ENCODE peak calls at places on chromosomes 2 and 18, in eight cellular contexts. C, B, V, J, M, A, Z and P are unnamed samples. For H3K36me3, the result is how much of the 10 kb centered on the place peaks cover.

GRCh38 chr2:186887107-186888090 is 38.4 kb upstream of the ZSWIM2 start:
- DNase-seq in C (peak), B (peak), V (no peak), J (no peak), M (no peak), A (peak), Z (peak), P (peak)

GRCh38 chr2:23806201-23806600 is 120.7 kb downstream of the ATAD2B start:
- DNase-seq in C (no peak), B (no peak), V (no peak), J (no peak), M (no peak), A (no peak), Z (no peak), P (no peak)

GRCh38 chr2:157895531-157895930 is 19.4 kb upstream of the ACVR1 start:
- DNase-seq in C (no peak), B (no peak), V (no peak), J (no peak), M (peak), A (no peak), Z (no peak), P (no peak)

GRCh38 chr2:197515277-197515797 is 529 bp upstream of the MOB4 start:
- DNase-seq in C (no peak), B (no peak), V (no peak), J (no peak), M (no peak), A (no peak), Z (peak), P (no peak)

GRCh38 chr2:30926606-30927005 is 119.4 kb upstream of the CAPN13 start:
- DNase-seq in C (no peak), B (no peak), V (no peak), J (no peak), M (no peak), A (no peak), Z (no peak), P (no peak)

GRCh38 chr2:46127176-46127575 is 170.0 kb upstream of the EPAS1 start:
- DNase-seq in C (no peak), B (no peak), V (no peak), J (no peak), M (no peak), A (no peak), Z (no peak), P (no peak)

GRCh38 chr18:11861583-11862288 is 10.5 kb downstream of the CHMP1B start:
- DNase-seq in C (no peak), B (no peak), V (no peak), J (peak), M (no peak), A (no peak), Z (no peak), P (no peak)

GRCh38 chr2:45748239-45748638 is 96.8 kb downstream of the PRKCE start:
- DNase-seq in C (no peak), B (no peak), V (no peak), J (no peak), M (peak), A (peak), Z (no peak), P (peak)

GRCh38 chr18:57561728-57562423 is 24.6 kb downstream of the FECH start:
- DNase-seq in C (no peak), B (no peak), V (no peak), J (no peak), M (peak), A (no peak), Z (no peak), P (no peak)

GRCh38 chr2:10371441-10372194 is 68.9 kb downstream of the HPCAL1 start:
- DNase-seq in C (no peak), B (no peak), V (no peak), J (no peak), M (no peak), A (no peak), Z (no peak), P (no peak)

GRCh38 chr2:30652271-30652910 is 154.9 kb downstream of the CAPN13 start:
- DNase-seq in C (no peak), B (no peak), V (no peak), J (no peak), M (peak), A (no peak), Z (no peak), P (no peak)

GRCh38 chr2:56127013-56127772 is 56.6 kb upstream of the CCDC85A start:
- DNase-seq in C (no peak), B (no peak), V (no peak), J (no peak), M (no peak), A (no peak), Z (no peak), P (no peak)

GRCh38 chr2:2057125-2057721 is 273.9 kb downstream of the MYT1L start:
- DNase-seq in C (peak), B (peak), V (peak), J (peak), M (peak), A (peak), Z (peak), P (peak)

GRCh38 chr18:3452750-3453539 is 3.0 kb downstream of the TGIF1 start:
- DNase-seq in C (no peak), B (peak), V (peak), J (peak), M (no peak), A (no peak), Z (peak), P (no peak)

GRCh38 chr2:173752152-173752551 is 213.0 kb downstream of the SP3 start:
- DNase-seq in C (no peak), B (no peak), V (no peak), J (no peak), M (peak), A (no peak), Z (no peak), P (no peak)

GRCh38 chr2:212915121-212915782 is 236.2 kb downstream of the IKZF2 start:
- DNase-seq in C (no peak), B (no peak), V (no peak), J (no peak), M (peak), A (no peak), Z (no peak), P (no peak)

GRCh38 chr18:49974079-49974478 is 160.7 kb upstream of the ACAA2 start:
- DNase-seq in C (no peak), B (no peak), V (no peak), J (no peak), M (no peak), A (no peak), Z (no peak), P (no peak)

GRCh38 chr2:144481666-144482065 is 38.3 kb downstream of the ZEB2 start:
- DNase-seq in C (no peak), B (no peak), V (no peak), J (no peak), M (no peak), A (no peak), Z (no peak), P (no peak)

GRCh38 chr2:1867141-1867540 is 122.8 kb upstream of the PXDN start:
- DNase-seq in C (no peak), B (no peak), V (no peak), J (no peak), M (no peak), A (no peak), Z (no peak), P (no peak)

GRCh38 chr2:65387017-65387416 is 45.4 kb downstream of the SPRED2 start:
- DNase-seq in C (no peak), B (no peak), V (no peak), J (no peak), M (no peak), A (no peak), Z (no peak), P (no peak)

GRCh38 chr2:235623052-235623451 is 129.2 kb downstream of the AGAP1 start:
- DNase-seq in C (no peak), B (no peak), V (no peak), J (no peak), M (no peak), A (no peak), Z (no peak), P (no peak)

GRCh38 chr2:8550932-8551621 is 130.8 kb upstream of the ID2 start:
- DNase-seq in C (no peak), B (no peak), V (peak), J (peak), M (no peak), A (no peak), Z (no peak), P (no peak)

GRCh38 chr18:67514901-67515540 is 1.5 kb downstream of the DSEL start:
- DNase-seq in C (no peak), B (no peak), V (no peak), J (no peak), M (peak), A (no peak), Z (no peak), P (no peak)

GRCh38 chr2:1489486-1489885 is 76.2 kb downstream of the TPO start:
- DNase-seq in C (no peak), B (no peak), V (no peak), J (no peak), M (no peak), A (no peak), Z (no peak), P (no peak)

GRCh38 chr2:28729698-28730097 is 21.9 kb upstream of the PPP1CB start:
- DNase-seq in C (no peak), B (no peak), V (no peak), J (no peak), M (no peak), A (no peak), Z (no peak), P (no peak)

GRCh38 chr2:43228782-43229659 is 2.6 kb upstream of the ZFP36L2 start:
- DNase-seq in C (no peak), B (no peak), V (no peak), J (no peak), M (peak), A (no peak), Z (no peak), P (no peak)

GRCh38 chr2:30433902-30434301 is 13.1 kb upstream of the LCLAT1 start:
- DNase-seq in C (no peak), B (no peak), V (no peak), J (no peak), M (peak), A (no peak), Z (no peak), P (no peak)

GRCh38 chr2:112008910-112009485 is 46.1 kb upstream of the TMEM87B start:
- DNase-seq in C (no peak), B (no peak), V (no peak), J (no peak), M (no peak), A (no peak), Z (no peak), P (no peak)

GRCh38 chr2:3291113-3291512 is 86.5 kb downstream of the EIPR1 start:
- DNase-seq in C (no peak), B (no peak), V (no peak), J (no peak), M (no peak), A (no peak), Z (no peak), P (no peak)

GRCh38 chr2:238846503-238847431 is 1.1 kb upstream of the TWIST2 start:
- DNase-seq in C (no peak), B (no peak), V (no peak), J (no peak), M (peak), A (peak), Z (peak), P (no peak)

GRCh38 chr18:6382968-6383367 is 31.7 kb downstream of the L3MBTL4 start:
- DNase-seq in C (no peak), B (no peak), V (no peak), J (no peak), M (no peak), A (no peak), Z (no peak), P (no peak)

GRCh38 chr2:212939777-212940531 is 211.5 kb downstream of the IKZF2 start:
- DNase-seq in C (no peak), B (no peak), V (peak), J (peak), M (no peak), A (no peak), Z (no peak), P (no peak)

GRCh38 chr2:117918608-117919007 is 95.3 kb downstream of the CCDC93 start:
- DNase-seq in C (no peak), B (no peak), V (peak), J (no peak), M (no peak), A (no peak), Z (no peak), P (no peak)

GRCh38 chr18:58785171-58785805 is 79.4 kb upstream of the ZNF532 start:
- DNase-seq in C (no peak), B (no peak), V (peak), J (no peak), M (peak), A (no peak), Z (no peak), P (no peak)

GRCh38 chr2:232838406-232838874 is 31.6 kb upstream of the SNORC start:
- DNase-seq in C (no peak), B (no peak), V (peak), J (peak), M (peak), A (no peak), Z (no peak), P (no peak)

GRCh38 chr2:85648619-85649018 is 19.4 kb downstream of the SFTPB start:
- DNase-seq in C (no peak), B (no peak), V (no peak), J (no peak), M (peak), A (no peak), Z (no peak), P (no peak)

GRCh38 chr2:11332596-11332995 is 11.8 kb downstream of the ROCK2 start:
- DNase-seq in C (no peak), B (no peak), V (no peak), J (no peak), M (no peak), A (no peak), Z (no peak), P (no peak)

GRCh38 chr2:167480986-167481309 is 592.7 kb downstream of the XIRP2 start:
- DNase-seq in C (no peak), B (no peak), V (no peak), J (no peak), M (no peak), A (no peak), Z (no peak), P (no peak)

GRCh38 chr2:33107690-33108482 is 161.1 kb downstream of the LTBP1 start:
- DNase-seq in C (no peak), B (no peak), V (no peak), J (no peak), M (peak), A (no peak), Z (no peak), P (no peak)

GRCh38 chr2:135150711-135151110 is 98.6 kb downstream of the RAB3GAP1 start:
- DNase-seq in C (no peak), B (no peak), V (no peak), J (no peak), M (no peak), A (no peak), Z (no peak), P (no peak)

DNA sequence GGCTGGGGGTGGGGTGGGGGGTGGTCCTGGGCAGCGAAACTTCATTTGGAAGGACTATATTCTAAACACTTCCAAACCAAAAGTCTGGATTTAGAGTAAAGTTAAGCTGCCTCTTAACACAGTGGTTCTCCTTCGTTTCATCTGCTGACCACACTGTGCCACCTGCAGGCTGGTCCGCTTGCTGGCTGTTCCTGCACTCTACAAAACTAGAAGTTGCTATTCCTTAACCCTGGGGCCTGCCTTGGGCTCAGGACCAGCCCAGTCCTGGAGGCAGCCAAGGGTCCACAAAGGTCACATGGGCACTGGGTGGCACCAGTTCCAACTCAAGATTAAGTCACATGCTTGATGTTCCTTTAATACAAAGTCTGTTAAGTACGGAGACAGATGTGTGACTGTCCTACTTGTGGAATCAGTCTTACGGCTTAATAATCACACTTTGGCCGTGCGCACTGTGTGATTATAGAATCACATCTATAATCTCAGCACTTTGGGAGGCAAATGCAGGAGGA is 195.4 kb downstream of the FAM210A start:
- DNase-seq in C (peak), B (peak), V (peak), J (peak), M (peak), A (peak), Z (peak), P (peak)
- TF ChIP-seq CTCF in C (peak), B (peak), V (peak), J (peak), M (peak), A (peak), Z (no peak), P (peak)

DNA sequence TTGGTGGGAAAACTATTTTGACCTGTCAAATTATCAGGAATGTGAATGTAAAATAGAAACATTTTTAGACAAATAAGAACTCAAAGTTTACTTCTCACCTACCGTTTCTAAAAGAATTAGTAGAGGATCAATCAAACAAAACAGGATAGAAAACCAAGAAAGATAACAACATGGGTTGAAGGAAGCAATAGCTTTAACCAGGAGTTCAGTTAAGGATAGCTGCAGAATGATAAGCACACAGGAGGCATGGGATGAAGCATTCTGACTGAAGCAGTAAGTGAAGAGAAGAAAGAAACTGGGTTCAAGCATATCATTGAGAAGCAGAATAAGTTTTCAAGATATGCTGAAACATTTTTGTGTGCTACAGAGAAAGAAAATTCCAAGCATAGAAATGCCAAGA is 52.3 kb downstream of the TWSG1 start:
- DNase-seq in C (no peak), B (no peak), V (no peak), J (no peak), M (no peak), A (no peak), Z (no peak), P (no peak)
- H3K36me3 ChIP-seq in C (under half), B (under half), V (under half), J (under half), M (under half), A (under half), Z (under half), P (under half)

GRCh38 chr2:74201596-74201995 is 3.2 kb downstream of the MTHFD2 start:
- DNase-seq in C (no peak), B (no peak), V (no peak), J (no peak), M (peak), A (no peak), Z (peak), P (peak)
- H3K27ac ChIP-seq in C (peak), B (peak), V (peak), J (no peak), M (no peak), A (peak), Z (no peak), P (peak)

GRCh38 chr18:56377161-56377560 is 261.2 kb downstream of the TXNL1 start:
- DNase-seq in C (no peak), B (no peak), V (no peak), J (no peak), M (no peak), A (no peak), Z (peak), P (peak)
- TF ChIP-seq CTCF in C (no peak), B (no peak), V (no peak), J (no peak), M (no peak), A (no peak), Z (no peak), P (no peak)

GRCh38 chr2:230890696-230891095 is 26.0 kb downstream of the ITM2C start:
- DNase-seq in C (no peak), B (no peak), V (no peak), J (no peak), M (no peak), A (no peak), Z (no peak), P (no peak)

GRCh38 chr2:230891108-230891507 is 26.4 kb downstream of the ITM2C start:
- DNase-seq in C (no peak), B (no peak), V (no peak), J (no peak), M (peak), A (no peak), Z (no peak), P (no peak)

GRCh38 chr2:230888824-230889400 is 24.2 kb downstream of the ITM2C start:
- DNase-seq in C (no peak), B (no peak), V (no peak), J (no peak), M (no peak), A (no peak), Z (no peak), P (no peak)

GRCh38 chr2:230891509-230891908 is 26.8 kb downstream of the ITM2C start:
- DNase-seq in C (no peak), B (no peak), V (peak), J (no peak), M (no peak), A (no peak), Z (no peak), P (no peak)

GRCh38 chr2:230889911-230890601 is 25.3 kb downstream of the ITM2C start:
- DNase-seq in C (no peak), B (no peak), V (no peak), J (no peak), M (no peak), A (no peak), Z (no peak), P (no peak)
- H3K36me3 ChIP-seq in C (under half), B (under half), V (under half), J (under half), M (under half), A (under half), Z (under half), P (under half)